ENCODE peak calls at places on chromosomes 1 and 21, in eight cellular contexts. H, S, Z, W, J, Y, I and K are unnamed samples.

GRCh38 chr1:172609528-172609927 is 49.4 kb upstream of the FASLG start:
- DNase-seq in I (no peak), J (no peak), S (no peak), W (no peak), Z (no peak), H (peak), Y (peak), K (no peak)

GRCh38 chr1:47678464-47678980 is 240.7 kb downstream of the FOXD2 start:
- DNase-seq in J (no peak), I (no peak), S (no peak), W (no peak), H (no peak), Y (no peak), Z (no peak), K (no peak)

GRCh38 chr1:28193701-28194161 is 17.2 kb upstream of the PTAFR start:
- DNase-seq in Y (no peak), S (no peak), J (no peak), Z (no peak), W (no peak), H (no peak), I (no peak), K (no peak)

GRCh38 chr21:14275806-14276205 is 59.8 kb downstream of the RBM11 start:
- DNase-seq in Y (no peak), S (no peak), I (no peak), W (no peak), J (no peak), H (no peak), Z (no peak), K (no peak)

GRCh38 chr1:213647864-213648650 is 339.7 kb upstream of the PROX1 start:
- DNase-seq in Y (no peak), H (no peak), I (no peak), W (no peak), Z (no peak), S (no peak), J (no peak), K (no peak)

GRCh38 chr1:20589331-20590312 is 725 bp downstream of the CDA start:
- DNase-seq in J (no peak), I (no peak), W (peak), Y (no peak), H (peak), Z (no peak), S (no peak), K (peak)

GRCh38 chr1:153035211-153035610 is 4.2 kb downstream of the SPRR1B start:
- DNase-seq in W (no peak), J (no peak), Y (no peak), H (no peak), S (no peak), Z (no peak), I (no peak), K (no peak)

GRCh38 chr21:27149034-27149433 is 182.1 kb upstream of the ADAMTS5 start:
- DNase-seq in J (no peak), Y (no peak), I (no peak), S (no peak), Z (no peak), H (peak), W (peak), K (peak)

GRCh38 chr1:199265319-199265718 is 626.5 kb downstream of the PTPRC start:
- DNase-seq in I (no peak), H (no peak), S (no peak), W (no peak), Z (no peak), Y (no peak), J (no peak), K (no peak)

GRCh38 chr1:173409613-173410012 is 67.5 kb upstream of the PRDX6 start:
- DNase-seq in W (peak), Z (no peak), I (no peak), J (no peak), S (no peak), H (peak), Y (peak), K (peak)

GRCh38 chr1:36513676-36514473 is 31.2 kb upstream of the CSF3R start:
- DNase-seq in J (no peak), H (no peak), I (no peak), Y (no peak), Z (no peak), W (no peak), S (no peak), K (no peak)

GRCh38 chr1:228697209-228698016 is 37.9 kb upstream of the RHOU start:
- DNase-seq in I (no peak), Z (no peak), Y (no peak), S (peak), H (peak), W (no peak), J (no peak), K (peak)

GRCh38 chr1:200962631-200963030 is 60.9 kb downstream of the KIF21B start:
- DNase-seq in H (no peak), J (no peak), Y (no peak), S (no peak), Z (no peak), W (no peak), I (no peak), K (no peak)

GRCh38 chr1:44616991-44617702 is 57.1 kb downstream of the TMEM53 start:
- DNase-seq in H (peak), Y (no peak), S (no peak), W (peak), Z (no peak), J (no peak), I (no peak), K (peak)

GRCh38 chr1:18018381-18018780 is 89.2 kb upstream of the IGSF21 start:
- DNase-seq in I (no peak), Z (no peak), Y (no peak), J (no peak), H (no peak), W (no peak), S (peak), K (no peak)

GRCh38 chr1:40692429-40692905 is 963 bp downstream of the NFYC start:
- DNase-seq in S (peak), Z (no peak), I (no peak), H (peak), J (no peak), Y (no peak), W (peak), K (peak)